ENCODE peak calls at places on chromosomes 2 and 18, in four cellular contexts. C is MCF 10A, J is endothelial cell, F is fibroblast of the aortic adventitia. Y is an unnamed sample.

GRCh38 chr2:127700527-127701192 is 637 bp upstream of the SFT2D3 start:
- DNase-seq in F (no peak), C (peak; percentile 56), J (peak; percentile 17), Y (no peak)

GRCh38 chr2:232632904-232633412 is 446 bp upstream of the EFHD1 start:
- DNase-seq in J (no peak), F (no peak), C (no peak), Y (no peak)

GRCh38 chr2:119641562-119642258 is 37.3 kb upstream of the TMEM177 start:
- DNase-seq in J (peak; percentile 78), F (peak; percentile 80), C (peak; percentile 88), Y (peak; percentile 75)

GRCh38 chr2:10614940-10615339 is 74.8 kb downstream of the NOL10 start:
- DNase-seq in J (no peak), C (peak; percentile 38), F (no peak), Y (no peak)

GRCh38 chr2:240784629-240785423 is 35.2 kb downstream of the KIF1A start:
- DNase-seq in F (no peak), C (no peak), J (no peak), Y (no peak)

GRCh38 chr2:180461761-180462160 is 454.7 kb upstream of the CWC22 start:
- DNase-seq in C (no peak), F (no peak), J (no peak), Y (no peak)

GRCh38 chr2:8906208-8906607 is 68.8 kb upstream of the KIDINS220 start:
- DNase-seq in J (no peak), C (peak; percentile 11), F (peak; percentile 19), Y (no peak)

GRCh38 chr2:29304399-29304798 is 189.2 kb downstream of the CLIP4 start:
- DNase-seq in J (no peak), F (no peak), C (peak; percentile 69), Y (no peak)

GRCh38 chr2:230974096-230974913 is 21.6 kb upstream of the SPATA3 start:
- DNase-seq in J (no peak), F (no peak), C (peak; percentile 14), Y (no peak)

GRCh38 chr18:37179384-37179783 is 350.5 kb downstream of the KIAA1328 start:
- DNase-seq in C (no peak), F (no peak), J (no peak), Y (no peak)

GRCh38 chr2:39487398-39488250 is 50.5 kb upstream of the MAP4K3 start:
- DNase-seq in J (no peak), C (no peak), F (no peak), Y (no peak)

GRCh38 chr2:222809582-222809981 is 51.3 kb upstream of the ACSL3 start:
- DNase-seq in J (no peak), C (no peak), F (no peak), Y (no peak)

GRCh38 chr18:41881285-41881684 is 73.7 kb upstream of the PIK3C3 start:
- DNase-seq in J (no peak), F (peak; percentile 4), C (peak; percentile 51), Y (no peak)

GRCh38 chr2:64770137-64770780 is 116.5 kb upstream of the SERTAD2 start:
- DNase-seq in J (no peak), C (no peak), F (peak; percentile 43), Y (no peak)

GRCh38 chr18:56257215-56257614 is 381.2 kb downstream of the TXNL1 start:
- DNase-seq in J (no peak), F (peak; percentile 72), C (peak; percentile 42), Y (no peak)

GRCh38 chr2:43460611-43461396 is 135.0 kb downstream of the THADA start:
- DNase-seq in F (peak; percentile 38), J (no peak), C (no peak), Y (no peak)

GRCh38 chr2:43461461-43462073 is 134.3 kb downstream of the THADA start:
- DNase-seq in J (no peak), F (no peak), C (no peak), Y (no peak)

GRCh38 chr2:43458002-43458628 is 137.7 kb downstream of the THADA start:
- DNase-seq in F (peak; percentile 77), C (peak; percentile 66), J (no peak), Y (no peak)

GRCh38 chr2:43460141-43460540 is 135.7 kb downstream of the THADA start:
- DNase-seq in C (no peak), J (no peak), F (no peak), Y (no peak)

GRCh38 chr2:43459455-43459854 is 136.4 kb downstream of the THADA start:
- DNase-seq in F (peak; percentile 64), J (no peak), C (peak; percentile 47), Y (no peak)
- TF ChIP-seq CTCF in F (no peak), J (no peak), C (no peak), Y (no peak)

DNA sequence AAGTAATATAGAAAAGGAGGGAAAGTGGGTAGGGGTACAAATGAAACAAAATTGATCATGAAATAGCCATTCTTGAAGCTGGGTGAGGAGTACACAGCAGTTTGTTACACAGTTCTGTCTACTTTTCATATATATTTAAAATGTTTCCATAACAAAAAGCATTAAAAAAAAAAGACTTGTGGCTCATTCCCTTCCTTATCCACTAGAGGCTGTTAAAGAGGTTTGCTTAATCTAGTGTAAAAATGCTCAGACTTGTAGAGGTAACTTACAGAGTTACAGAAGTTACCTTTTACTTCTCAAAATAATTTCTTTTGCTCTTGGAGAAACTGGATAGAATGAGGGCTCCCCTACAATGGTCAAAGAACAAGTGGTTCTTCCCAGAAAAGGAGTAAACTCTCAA is 8.1 kb upstream of the WIPF1 start:
- DNase-seq in C (peak; percentile 28), F (peak; percentile 68), J (no peak), Y (no peak)
- TF ChIP-seq CTCF in C (peak; percentile 31), F (peak; percentile 88), J (peak; percentile 43), Y (no peak)

DNA sequence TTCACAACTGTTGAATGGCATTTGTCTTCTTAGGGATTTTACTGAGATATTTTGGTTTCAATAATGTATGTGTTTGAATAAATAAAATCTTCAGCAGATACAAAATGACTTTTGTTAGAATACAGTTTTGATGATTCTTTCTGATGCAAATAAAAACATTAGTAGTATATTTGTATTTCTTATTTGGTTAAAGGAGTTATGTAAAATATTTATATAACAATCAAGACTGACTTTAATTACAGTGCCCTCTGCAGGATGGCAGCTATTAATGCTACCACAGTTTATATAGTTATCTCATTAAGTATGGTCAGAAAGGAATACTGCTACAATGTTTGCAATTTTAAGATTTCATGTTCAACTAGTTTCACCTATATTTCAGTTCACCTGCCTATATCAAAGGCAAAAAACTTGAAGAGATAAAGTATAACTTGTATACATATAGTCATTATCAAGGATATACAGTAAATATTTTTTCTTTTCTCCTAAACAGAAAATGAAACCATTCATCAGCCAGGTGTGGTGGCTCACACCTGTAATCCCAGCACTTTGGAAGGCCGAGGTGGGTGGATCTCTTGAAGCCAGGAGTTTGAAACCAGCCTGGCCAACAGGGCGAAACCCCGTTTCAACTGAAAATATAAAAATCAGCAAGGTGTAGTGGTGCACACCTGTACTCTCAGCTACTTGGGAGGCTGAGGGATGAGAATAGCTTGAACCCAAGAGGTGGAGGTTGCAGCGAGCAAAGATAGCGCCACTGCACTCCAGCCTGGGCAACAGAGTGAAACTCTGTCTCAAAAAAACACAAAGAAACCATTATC is 19.8 kb downstream of the ARL5A start:
- DNase-seq in C (peak; percentile 38), J (no peak), F (peak; percentile 62), Y (no peak)
- TF ChIP-seq CTCF in C (peak; percentile 26), J (peak; percentile 75), F (peak; percentile 55), Y (peak; percentile 63)

DNA sequence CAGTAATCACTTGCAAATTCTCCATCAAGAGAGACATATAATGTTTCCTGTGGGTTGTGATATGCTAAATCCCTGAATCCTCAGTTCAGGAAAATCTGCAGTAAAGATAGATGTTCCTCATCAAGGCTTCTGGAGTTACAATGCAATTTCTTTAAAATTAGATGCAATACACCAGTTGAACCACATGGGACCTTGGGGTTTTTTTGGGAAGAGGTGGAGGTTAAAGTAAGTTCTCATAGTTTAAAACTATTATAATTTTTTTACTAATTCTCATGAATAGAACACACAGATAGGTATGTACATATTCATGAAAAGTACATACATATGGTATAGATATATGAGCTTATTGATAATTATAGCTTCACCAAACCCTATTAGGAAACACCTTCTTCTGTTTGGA is 496.2 kb downstream of the SATB2 start:
- DNase-seq in C (no peak), F (no peak), J (no peak), Y (no peak)
- TF ChIP-seq CTCF in C (no peak), F (peak; percentile 14), J (peak; percentile 48), Y (no peak)

DNA sequence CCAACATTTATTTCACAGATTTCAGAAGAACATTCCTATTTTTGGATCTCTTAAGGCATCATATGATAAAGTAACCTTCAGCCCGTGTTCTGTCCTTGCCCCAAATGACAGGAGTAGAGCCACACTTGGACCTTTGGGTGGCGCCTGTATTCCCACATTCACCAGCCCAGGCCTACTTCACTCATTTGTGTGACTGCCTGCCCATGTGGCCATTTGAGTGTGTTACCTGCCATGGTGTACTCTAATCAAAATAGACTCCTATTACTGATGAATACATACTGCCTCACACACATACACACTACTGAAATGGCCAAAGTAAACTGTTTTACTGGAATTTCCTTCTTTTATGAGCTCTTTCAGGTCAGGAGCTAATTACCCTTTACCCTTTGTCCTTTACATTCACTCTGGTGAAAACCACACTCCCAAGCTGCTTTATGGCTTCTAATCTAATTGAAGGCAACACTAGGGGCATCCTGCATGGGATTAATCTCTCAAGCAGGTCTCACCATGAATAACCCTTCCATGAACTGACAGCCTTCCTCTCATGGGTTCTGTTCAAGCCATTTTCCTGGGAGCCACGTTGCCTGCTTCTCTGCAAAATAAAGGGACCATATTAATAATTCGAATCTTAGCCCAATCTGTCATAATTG is 271.0 kb upstream of the GALNT5 start:
- DNase-seq in F (no peak), C (no peak), J (no peak), Y (no peak)
- TF ChIP-seq CTCF in F (no peak), C (no peak), J (no peak), Y (no peak)

GRCh38 chr2:15471606-15472005 is 89.5 kb downstream of the NBAS start:
- DNase-seq in J (no peak), C (no peak), F (no peak), Y (no peak)
- TF ChIP-seq CTCF in J (no peak), C (no peak), F (no peak), Y (no peak)

DNA sequence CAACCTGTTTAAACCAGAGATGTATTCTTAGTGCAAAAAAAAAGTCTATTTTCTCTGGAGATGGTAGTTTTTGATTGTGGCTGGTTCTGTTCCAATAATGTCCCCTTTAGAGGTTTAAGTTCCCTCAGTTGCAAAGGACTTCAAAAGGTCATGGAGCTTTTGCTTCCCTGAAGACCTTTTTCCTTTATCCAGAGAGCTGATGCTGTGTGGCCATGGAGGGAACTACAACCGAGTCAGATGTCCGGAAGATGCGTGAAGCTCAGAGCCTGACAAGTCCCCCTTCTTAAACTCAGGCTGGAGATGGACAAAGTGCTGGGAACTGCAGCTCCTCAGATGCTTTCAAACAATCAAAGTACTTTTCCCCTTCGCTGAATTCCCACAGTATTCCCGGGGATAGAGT is 176.1 kb downstream of the TMEM18 start:
- DNase-seq in F (no peak), C (no peak), J (peak; percentile 27), Y (no peak)
- TF ChIP-seq CTCF in F (no peak), C (no peak), J (peak; percentile 41), Y (no peak)